ENCODE peak calls at places on chromosomes 7 and 10, in eight cellular contexts. W is osteocyte; M is HT1080; G is heart left ventricle; N is fibroblast of the aortic adventitia; T is naive thymus-derived CD8-positive, alpha-beta T cell; R is stimulated activated CD4-positive, alpha-beta T cell treated with anti-CD3 and anti-CD28 coated beads, Interleukin-1b, Interleukin-23, amount 100 ng/mL, for 24 hours; X is HFFc6. E is an unnamed sample.

GRCh38 chr7:97174308-97174707 is 56.8 kb downstream of the SDHAF3 start:
- DNase-seq in N (peak; percentile 10), W (no peak), M (no peak), G (no peak), R (no peak), T (no peak), X (no peak), E (no peak)

GRCh38 chr7:107398161-107398560 is 71.7 kb upstream of the GPR22 start:
- DNase-seq in M (no peak), N (no peak), R (no peak), X (no peak), T (no peak), W (no peak), G (no peak), E (no peak)

GRCh38 chr10:200405-200804 is 65.2 kb downstream of the ZMYND11 start:
- DNase-seq in R (no peak), T (no peak), X (no peak), N (peak; percentile 45), G (no peak), M (no peak), W (no peak), E (no peak)

GRCh38 chr10:71735709-71736569 is 16.4 kb upstream of the C10orf105 start:
- DNase-seq in R (no peak), N (no peak), T (peak; percentile 68), M (no peak), X (no peak), G (no peak), W (no peak), E (no peak)

GRCh38 chr7:139855498-139856270 is 26.6 kb downstream of the TBXAS1 start:
- DNase-seq in X (no peak), R (no peak), T (no peak), M (no peak), W (peak; percentile 44), N (no peak), G (peak; percentile 31), E (no peak)

GRCh38 chr10:17233534-17233933 is 5.5 kb downstream of the VIM start:
- DNase-seq in M (peak; percentile 61), R (no peak), W (no peak), T (no peak), X (peak; percentile 54), G (no peak), N (peak; percentile 59), E (peak; percentile 83)

GRCh38 chr7:5997210-5997808 is 11.5 kb downstream of the PMS2 start:
- DNase-seq in W (peak; percentile 76), N (peak; percentile 82), R (no peak), T (peak; percentile 47), G (peak; percentile 37), X (peak; percentile 49), M (peak; percentile 69), E (no peak)

GRCh38 chr10:44389150-44389549 is 4.3 kb upstream of the CXCL12 start:
- DNase-seq in M (no peak), X (no peak), G (peak; percentile 73), R (no peak), N (no peak), W (peak; percentile 72), T (no peak), E (peak; percentile 77)

GRCh38 chr10:93032105-93032808 is 28.3 kb upstream of the CYP26C1 start:
- DNase-seq in X (no peak), R (no peak), N (no peak), G (no peak), W (no peak), T (no peak), M (no peak), E (no peak)